ENCODE peak calls at places on chromosomes 12 and 14, in ten cellular contexts. A is left ventricle myocardium inferior; B is neural progenitor cell; D is BE2C; N is nephron progenitor cell; O is CD4-positive, alpha-beta T cell; P is heart right ventricle; S is astrocyte of the cerebellum; F is hepatocyte; R is epithelial cell of esophagus. H is an unnamed sample.

GRCh38 chr14:60722163-60722835 is 1.9 kb downstream of the SIX4 start:
- DNase-seq in R (peak; percentile 72), O (no peak), P (peak; percentile 17), S (no peak), A (no peak), N (peak; percentile 79), D (peak; percentile 43), F (peak; percentile 61), B (peak; percentile 86), H (peak; percentile 31)

GRCh38 chr12:11756022-11756421 is 106.5 kb downstream of the ETV6 start:
- DNase-seq in A (no peak), S (no peak), F (no peak), D (no peak), P (peak; percentile 27), R (no peak), N (no peak), B (no peak), O (no peak), H (no peak)

GRCh38 chr12:16347391-16348298 is at the start of gene MGST1:
- DNase-seq in S (no peak), N (peak; percentile 77), P (peak; percentile 64), F (peak; percentile 80), O (no peak), B (peak; percentile 96), D (no peak), A (peak; percentile 62), R (peak; percentile 77), H (peak; percentile 83)

GRCh38 chr12:57641699-57642442 is 8.9 kb upstream of the B4GALNT1 start:
- DNase-seq in R (no peak), F (no peak), D (no peak), N (no peak), B (no peak), A (no peak), O (no peak), S (no peak), P (no peak), H (no peak)

GRCh38 chr12:123958462-123958861 is 14.2 kb downstream of the CCDC92 start:
- DNase-seq in S (no peak), P (peak; percentile 57), A (peak; percentile 44), N (no peak), D (no peak), B (no peak), O (no peak), F (no peak), R (no peak), H (no peak)

GRCh38 chr14:44995770-44996294 is 33.8 kb downstream of the TOGARAM1 start:
- DNase-seq in A (no peak), D (no peak), O (no peak), N (no peak), P (no peak), S (no peak), B (no peak), R (no peak), F (no peak), H (no peak)

GRCh38 chr14:30443368-30444007 is 115.5 kb upstream of the G2E3 start:
- DNase-seq in A (no peak), D (no peak), F (peak; percentile 58), R (peak; percentile 49), P (no peak), N (no peak), B (peak; percentile 69), O (no peak), S (peak; percentile 48), H (no peak)

GRCh38 chr12:111457577-111457976 is 51.9 kb downstream of the SH2B3 start:
- DNase-seq in N (no peak), B (no peak), P (no peak), A (no peak), S (no peak), O (no peak), D (no peak), F (no peak), R (no peak), H (no peak)

GRCh38 chr14:28609228-28609828 is 157.3 kb upstream of the FOXG1 start:
- DNase-seq in D (peak; percentile 59), S (peak; percentile 60), N (peak; percentile 77), P (peak; percentile 8), F (peak; percentile 81), R (peak; percentile 65), B (peak; percentile 75), A (no peak), O (no peak), H (no peak)

GRCh38 chr12:87428701-87429277 is 600.4 kb downstream of the C12orf50 start:
- DNase-seq in R (peak; percentile 72), A (no peak), P (no peak), O (no peak), B (no peak), S (no peak), D (no peak), N (no peak), F (no peak), H (no peak)

GRCh38 chr14:20658246-20658645 is 16.8 kb upstream of the OR6S1 start:
- DNase-seq in B (no peak), S (no peak), D (no peak), P (no peak), A (no peak), O (no peak), F (no peak), R (no peak), N (no peak), H (no peak)

GRCh38 chr14:20656274-20656673 is 14.8 kb upstream of the OR6S1 start:
- DNase-seq in A (no peak), O (no peak), N (no peak), S (no peak), D (no peak), F (no peak), R (no peak), P (no peak), B (no peak), H (no peak)

GRCh38 chr14:20657216-20658211 is 16.0 kb upstream of the OR6S1 start:
- DNase-seq in B (peak; percentile 59), O (peak; percentile 12), D (peak; percentile 34), A (no peak), R (peak; percentile 85), F (peak; percentile 70), P (no peak), S (no peak), N (peak; percentile 22), H (no peak)

GRCh38 chr14:20652996-20653975 is 11.8 kb upstream of the OR6S1 start:
- DNase-seq in R (peak; percentile 81), O (no peak), B (peak; percentile 85), P (no peak), F (peak; percentile 59), D (peak; percentile 58), N (peak; percentile 64), S (no peak), A (no peak), H (no peak)

GRCh38 chr14:20655851-20656250 is 14.4 kb upstream of the OR6S1 start:
- DNase-seq in R (no peak), P (no peak), D (no peak), N (no peak), O (no peak), B (no peak), A (no peak), F (no peak), S (no peak), H (no peak)
- TF ChIP-seq CTCF in R (no peak), P (no peak), D (no peak), N (no peak), O (no peak), B (no peak), A (no peak), F (no peak), S (no peak), H (no peak)

GRCh38 chr14:105207460-105207901 is 26.4 kb upstream of the NUDT14 start:
- DNase-seq in B (peak; percentile 51), O (no peak), A (peak; percentile 59), N (no peak), F (no peak), D (no peak), R (no peak), P (peak; percentile 65), S (no peak), H (no peak)
- TF ChIP-seq CTCF in B (peak; percentile 18), O (no peak), A (peak; percentile 43), N (no peak), F (no peak), D (peak; percentile 5), R (peak; percentile 6), P (peak; percentile 31), S (no peak), H (no peak)

GRCh38 chr14:104725772-104726548 is 1.9 kb downstream of the ADSS1 start:
- DNase-seq in N (no peak), B (no peak), O (no peak), F (no peak), A (no peak), D (no peak), R (no peak), S (no peak), P (no peak), H (no peak)

GRCh38 chr14:104726600-104727451 is 2.8 kb downstream of the ADSS1 start:
- DNase-seq in R (no peak), A (no peak), B (no peak), S (no peak), P (no peak), O (no peak), N (peak; percentile 40), F (no peak), D (peak; percentile 51), H (no peak)

GRCh38 chr14:104723651-104724406 is at the start of gene ADSS1:
- DNase-seq in P (peak; percentile 83), A (peak; percentile 80), D (peak; percentile 67), N (peak; percentile 79), F (peak; percentile 78), O (peak; percentile 31), S (no peak), R (peak; percentile 49), B (peak; percentile 84), H (peak; percentile 65)

GRCh38 chr14:104724407-104724980 is 465 bp downstream of the ADSS1 start:
- DNase-seq in N (no peak), P (peak; percentile 79), D (no peak), O (no peak), A (peak; percentile 83), R (no peak), S (no peak), F (no peak), B (no peak), H (peak; percentile 49)

GRCh38 chr14:104724981-104725771 is 1.1 kb downstream of the ADSS1 start:
- DNase-seq in S (no peak), B (peak; percentile 63), D (no peak), N (peak; percentile 63), O (no peak), A (peak; percentile 70), P (peak; percentile 76), F (peak; percentile 67), R (no peak), H (no peak)
- TF ChIP-seq CTCF in S (peak; percentile 23), B (peak; percentile 41), D (no peak), N (peak; percentile 41), O (no peak), A (peak; percentile 10), P (peak; percentile 22), F (no peak), R (peak; percentile 20), H (no peak)

DNA sequence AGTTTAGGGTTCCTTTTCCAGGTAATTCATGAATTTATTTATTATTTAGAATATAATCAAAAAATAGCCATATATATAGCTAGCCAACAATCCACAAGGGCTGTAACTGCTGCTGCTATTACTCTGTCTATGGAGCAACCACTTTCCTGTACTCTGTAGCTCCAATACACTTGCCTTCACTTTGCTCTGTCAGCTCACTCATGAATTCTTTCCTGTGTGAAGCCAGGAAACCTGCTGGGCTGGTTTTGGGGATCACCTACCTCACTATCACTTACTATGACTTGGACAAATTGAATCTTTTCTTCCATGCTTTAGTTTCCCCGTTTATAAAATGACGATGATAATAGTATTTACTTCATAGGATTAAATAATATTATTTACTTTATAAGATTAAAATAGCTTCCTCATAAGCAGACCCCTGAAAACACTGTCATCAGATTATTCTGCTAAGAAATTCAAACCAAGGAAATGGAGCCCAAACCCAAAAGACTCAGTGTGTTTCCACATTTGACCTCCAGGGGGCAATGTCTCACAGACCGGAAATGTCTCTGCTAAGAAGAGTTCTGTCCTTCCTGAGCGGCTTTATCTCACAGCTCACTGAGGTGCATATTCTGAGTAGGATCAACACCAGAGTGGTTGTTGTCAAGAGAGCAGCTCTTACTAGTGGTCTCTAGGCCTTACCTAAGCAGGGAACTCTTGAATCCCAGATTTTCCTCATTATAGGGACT is 457.1 kb downstream of the DAD1 start:
- DNase-seq in P (no peak), A (no peak), F (no peak), R (peak; percentile 62), S (no peak), D (peak; percentile 31), O (no peak), N (peak; percentile 38), B (peak; percentile 24), H (no peak)
- TF ChIP-seq CTCF in P (no peak), A (peak; percentile 31), F (peak; percentile 40), R (peak; percentile 64), S (peak; percentile 49), D (peak; percentile 79), O (no peak), N (peak; percentile 50), B (peak; percentile 67), H (no peak)

H was measured in lung.